ENCODE peak calls at places on chromosomes 7 and 10, in four cellular contexts. M is IMR-90, I is GM12878, K is K562. O is an unnamed sample.

GRCh38 chr7:33070277-33070676 is 7.7 kb upstream of the NT5C3A start:
- DNase-seq in M (no peak), I (no peak), K (no peak), O (no peak)

GRCh38 chr10:84429926-84430520 is 101.6 kb downstream of the CCSER2 start:
- DNase-seq in M (peak; percentile 47), I (peak; percentile 31), K (peak; percentile 61), O (peak; percentile 73)

GRCh38 chr10:20882091-20882490 is 15.0 kb downstream of the NEBL start:
- DNase-seq in M (no peak), I (no peak), K (no peak), O (no peak)

GRCh38 chr10:131043039-131043691 is 268.4 kb downstream of the TCERG1L start:
- DNase-seq in M (no peak), I (no peak), K (no peak), O (no peak)

GRCh38 chr7:41336981-41337380 is 365.9 kb downstream of the INHBA start:
- DNase-seq in M (peak; percentile 61), I (no peak), K (no peak), O (no peak)

GRCh38 chr10:46272863-46273415 is 13.9 kb upstream of the ANTXRL start:
- DNase-seq in M (no peak), I (no peak), K (no peak), O (no peak)

GRCh38 chr10:113691381-113691780 is 11.7 kb downstream of the CASP7 start:
- DNase-seq in M (no peak), I (no peak), K (no peak), O (no peak)

GRCh38 chr10:69412232-69412631 is 4.5 kb downstream of the TACR2 start:
- DNase-seq in M (no peak), I (no peak), K (no peak), O (no peak)

GRCh38 chr10:119531067-119531466 is 11.5 kb downstream of the RGS10 start:
- DNase-seq in M (peak; percentile 67), I (no peak), K (no peak), O (no peak)

GRCh38 chr7:30147223-30147622 is 12.4 kb downstream of the MTURN start:
- DNase-seq in M (no peak), I (no peak), K (no peak), O (no peak)

GRCh38 chr10:3902054-3902808 is 117.2 kb upstream of the KLF6 start:
- DNase-seq in M (no peak), I (peak; percentile 93), K (no peak), O (peak; percentile 51)

GRCh38 chr7:142542938-142543337 is 206.3 kb upstream of the PRSS1 start:
- DNase-seq in M (peak; percentile 81), I (no peak), K (no peak), O (no peak)

GRCh38 chr10:21934307-21934706 is 69.2 kb downstream of the DNAJC1 start:
- DNase-seq in M (peak; percentile 56), I (no peak), K (no peak), O (no peak)

GRCh38 chr7:36658603-36659516 is 65.4 kb downstream of the AOAH start:
- DNase-seq in M (peak; percentile 94), I (no peak), K (no peak), O (peak; percentile 31)

GRCh38 chr10:120586471-120586872 is 129.4 kb downstream of the PLPP4 start:
- DNase-seq in M (no peak), I (no peak), K (no peak), O (no peak)

GRCh38 chr7:128743112-128743772 is 4.1 kb downstream of the CALU start:
- DNase-seq in M (no peak), I (no peak), K (no peak), O (no peak)

GRCh38 chr10:107264742-107265141 is 100.2 kb upstream of the SORCS1 start:
- DNase-seq in M (no peak), I (no peak), K (peak; percentile 13), O (no peak)

GRCh38 chr10:60388709-60389241 is 900 bp downstream of the ANK3 start:
- DNase-seq in M (no peak), I (no peak), K (no peak), O (peak; percentile 62)

GRCh38 chr10:114110174-114110972 is 63.6 kb downstream of the CCDC186 start:
- DNase-seq in M (no peak), I (no peak), K (no peak), O (no peak)

GRCh38 chr10:13904053-13904452 is 317.3 kb downstream of the PRPF18 start:
- DNase-seq in M (no peak), I (no peak), K (no peak), O (no peak)

GRCh38 chr7:15737586-15737985 is 51.1 kb upstream of the MEOX2 start:
- DNase-seq in M (no peak), I (no peak), K (no peak), O (peak; percentile 85)

GRCh38 chr10:28120795-28121194 is 121.9 kb upstream of the ODAD2 start:
- DNase-seq in M (no peak), I (no peak), K (no peak), O (no peak)

GRCh38 chr7:129757991-129758390 is 146.5 kb downstream of the NRF1 start:
- DNase-seq in M (no peak), I (no peak), K (no peak), O (no peak)

GRCh38 chr10:80459047-80459865 is 5.1 kb downstream of the TSPAN14 start:
- DNase-seq in M (no peak), I (peak; percentile 73), K (peak; percentile 93), O (no peak)

GRCh38 chr7:24715171-24715570 is 42.1 kb downstream of the GSDME start:
- DNase-seq in M (no peak), I (no peak), K (no peak), O (no peak)

GRCh38 chr10:56605043-56605442 is 244.0 kb upstream of the ZWINT start:
- DNase-seq in M (no peak), I (no peak), K (no peak), O (no peak)

GRCh38 chr10:50461834-50462233 is 161.9 kb downstream of the SGMS1 start:
- DNase-seq in M (no peak), I (no peak), K (no peak), O (no peak)

GRCh38 chr10:19247843-19248242 is 199.2 kb downstream of the MALRD1 start:
- DNase-seq in M (no peak), I (no peak), K (no peak), O (no peak)

GRCh38 chr10:18044976-18045720 is 93.4 kb downstream of the SLC39A12 start:
- DNase-seq in M (peak; percentile 96), I (no peak), K (no peak), O (no peak)

GRCh38 chr7:96949766-96950165 is 55.6 kb upstream of the DLX6 start:
- DNase-seq in M (no peak), I (no peak), K (no peak), O (no peak)

GRCh38 chr7:127766831-127767489 is 115.0 kb downstream of the SND1 start:
- DNase-seq in M (no peak), I (no peak), K (no peak), O (no peak)

GRCh38 chr7:23272275-23272674 is 25.7 kb downstream of the GPNMB start:
- DNase-seq in M (no peak), I (no peak), K (no peak), O (no peak)
- TF ChIP-seq FOS in M (no peak), I (no peak), K (no peak), O (no peak)

GRCh38 chr7:159145544-159145891 is 851 bp upstream of the VIPR2 start:
- DNase-seq in M (no peak), I (no peak), K (no peak), O (no peak)
- H3K4me3 ChIP-seq in M (no peak overlapping the region), I (no peak overlapping the region), K (no peak overlapping the region), O (no peak overlapping the region)

GRCh38 chr10:122992031-122992585 is 11.9 kb downstream of the PSTK start:
- DNase-seq in M (no peak), I (no peak), K (no peak), O (no peak)
- TF ChIP-seq FOS in M (no peak), I (no peak), K (no peak), O (no peak)

DNA sequence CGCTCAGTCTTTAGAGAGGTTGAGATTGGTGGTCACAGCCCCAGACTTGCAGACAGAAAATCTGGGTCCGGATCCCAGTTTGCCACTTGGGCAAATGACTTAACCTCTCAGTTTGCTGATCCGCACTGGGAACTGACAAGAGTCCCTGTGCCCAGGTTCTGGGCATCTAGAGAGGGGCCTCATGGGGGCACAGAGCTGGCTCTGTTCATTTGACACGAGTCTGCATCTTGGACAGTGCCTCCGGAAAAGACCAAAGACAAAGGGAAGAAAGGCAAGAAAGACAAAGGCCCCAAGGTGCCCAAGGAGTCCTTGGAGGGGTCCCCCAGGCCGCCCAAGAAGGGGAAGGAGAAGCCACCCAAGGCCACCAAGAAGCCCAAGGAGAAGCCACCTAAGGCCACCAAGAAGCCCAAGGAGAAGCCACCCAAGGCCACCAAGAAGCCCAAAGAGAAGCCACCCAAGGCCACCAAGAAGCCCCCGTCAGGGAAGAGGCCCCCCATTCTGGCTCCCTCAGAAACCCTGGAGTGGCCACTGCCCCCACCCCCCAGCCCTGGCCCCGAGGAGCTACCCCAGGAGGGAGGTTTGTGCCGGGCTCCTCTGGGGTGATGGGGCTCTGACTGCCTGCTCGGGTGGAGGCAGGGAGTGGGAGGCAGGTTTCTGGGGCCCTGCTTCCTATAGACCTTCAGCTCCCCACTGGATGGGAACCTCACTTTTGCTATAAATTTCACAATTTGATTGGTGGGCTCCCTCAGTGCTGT is 2.3 kb downstream of the AEBP1 start:
- DNase-seq in M (no peak), I (no peak), K (no peak), O (no peak)
- H3K4me3 ChIP-seq in M (no peak overlapping the region), I (no peak overlapping the region), K (no peak overlapping the region), O (no peak overlapping the region)

DNA sequence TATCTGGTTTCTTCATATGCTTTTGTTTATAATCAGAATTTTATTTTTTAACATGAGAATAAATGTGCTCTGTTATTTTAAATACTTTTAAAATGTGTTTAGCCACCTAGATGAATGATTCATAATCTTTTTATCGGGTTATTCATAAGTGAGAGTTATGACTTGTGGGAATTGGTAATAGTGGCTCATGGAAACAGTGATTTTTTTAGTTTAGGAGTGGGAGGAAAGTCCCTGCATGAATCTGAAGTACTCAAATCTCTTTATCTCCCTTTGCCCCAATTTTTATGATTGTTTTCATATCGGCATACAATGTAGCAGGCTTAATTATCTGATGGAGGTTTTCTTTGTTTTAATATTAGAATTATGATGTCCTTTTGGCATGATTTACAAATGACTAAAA is 42.9 kb downstream of the TAX1BP1 start:
- DNase-seq in M (peak; percentile 39), I (no peak), K (no peak), O (peak; percentile 60)
- TF ChIP-seq FOS in M (no peak), I (no peak), K (no peak), O (peak; percentile 11)

GRCh38 chr10:118459642-118460193 is 117.6 kb upstream of the FAM204A start:
- DNase-seq in M (peak; percentile 39), I (no peak), K (peak; percentile 61), O (peak; percentile 68)
- H3K4me3 ChIP-seq in M (no peak overlapping the region), I (no peak overlapping the region), K (no peak overlapping the region), O (no peak overlapping the region)